ENCODE peak calls at places on chromosomes 4 and X, in nine cellular contexts. One of them, this sample, is unnamed.

GRCh38 chrX:30781711-30782444 is 107.2 kb downstream of the TAB3 start:
- DNase-seq in A549: no peak
- DNase-seq in NCI-H2081: no peak
- DNase-seq in T1000: no peak
- DNase-seq in activated CD8-positive, alpha-beta T cell treated with anti-CD3 and anti-CD28 coated beads, Interleukin-2, amount 10 ng/mL, durations not matched to agents 7 days and 5 days: no peak
- DNase-seq in GM10248: no peak
- DNase-seq in stimulated activated CD4-positive, alpha-beta T cell treated with anti-CD3 and anti-CD28 coated beads, Interleukin-12 subunit alpha, Interleukin-12 subunit beta, amount 100 ng/mL, for 4 hours: no peak
- DNase-seq in T-helper 1 cell: no peak
- DNase-seq in sciatic nerve: no peak
- DNase-seq in this sample: no peak

GRCh38 chrX:103175944-103176753 is 38.8 kb upstream of the BEX4 start:
- DNase-seq in activated CD8-positive, alpha-beta T cell treated with anti-CD3 and anti-CD28 coated beads, Interleukin-2, amount 10 ng/mL, durations not matched to agents 7 days and 5 days: peak
- DNase-seq in T-helper 1 cell: peak
- DNase-seq in T1000: peak
- DNase-seq in A549: peak
- DNase-seq in stimulated activated CD4-positive, alpha-beta T cell treated with anti-CD3 and anti-CD28 coated beads, Interleukin-12 subunit alpha, Interleukin-12 subunit beta, amount 100 ng/mL, for 4 hours: peak
- DNase-seq in GM10248: peak
- DNase-seq in sciatic nerve: peak
- DNase-seq in NCI-H2081: peak
- DNase-seq in this sample: no peak

GRCh38 chr4:107692197-107692596 is 27.8 kb downstream of the PAPSS1 start:
- DNase-seq in GM10248: no peak
- DNase-seq in T1000: no peak
- DNase-seq in stimulated activated CD4-positive, alpha-beta T cell treated with anti-CD3 and anti-CD28 coated beads, Interleukin-12 subunit alpha, Interleukin-12 subunit beta, amount 100 ng/mL, for 4 hours: no peak
- DNase-seq in activated CD8-positive, alpha-beta T cell treated with anti-CD3 and anti-CD28 coated beads, Interleukin-2, amount 10 ng/mL, durations not matched to agents 7 days and 5 days: no peak
- DNase-seq in sciatic nerve: no peak
- DNase-seq in NCI-H2081: no peak
- DNase-seq in A549: no peak
- DNase-seq in T-helper 1 cell: no peak
- DNase-seq in this sample: no peak

GRCh38 chrX:74104356-74105065 is 199.5 kb upstream of the ZCCHC13 start:
- DNase-seq in T-helper 1 cell: no peak
- DNase-seq in A549: no peak
- DNase-seq in NCI-H2081: no peak
- DNase-seq in GM10248: no peak
- DNase-seq in activated CD8-positive, alpha-beta T cell treated with anti-CD3 and anti-CD28 coated beads, Interleukin-2, amount 10 ng/mL, durations not matched to agents 7 days and 5 days: no peak
- DNase-seq in sciatic nerve: no peak
- DNase-seq in stimulated activated CD4-positive, alpha-beta T cell treated with anti-CD3 and anti-CD28 coated beads, Interleukin-12 subunit alpha, Interleukin-12 subunit beta, amount 100 ng/mL, for 4 hours: no peak
- DNase-seq in T1000: peak
- DNase-seq in this sample: no peak

GRCh38 chrX:3651272-3651671 is 62.2 kb downstream of the PRKX start:
- DNase-seq in activated CD8-positive, alpha-beta T cell treated with anti-CD3 and anti-CD28 coated beads, Interleukin-2, amount 10 ng/mL, durations not matched to agents 7 days and 5 days: no peak
- DNase-seq in sciatic nerve: no peak
- DNase-seq in T-helper 1 cell: no peak
- DNase-seq in stimulated activated CD4-positive, alpha-beta T cell treated with anti-CD3 and anti-CD28 coated beads, Interleukin-12 subunit alpha, Interleukin-12 subunit beta, amount 100 ng/mL, for 4 hours: no peak
- DNase-seq in A549: peak
- DNase-seq in T1000: no peak
- DNase-seq in NCI-H2081: peak
- DNase-seq in GM10248: peak
- DNase-seq in this sample: peak

GRCh38 chrX:22686138-22686541 is 313.6 kb upstream of the DDX53 start:
- DNase-seq in stimulated activated CD4-positive, alpha-beta T cell treated with anti-CD3 and anti-CD28 coated beads, Interleukin-12 subunit alpha, Interleukin-12 subunit beta, amount 100 ng/mL, for 4 hours: no peak
- DNase-seq in T-helper 1 cell: no peak
- DNase-seq in activated CD8-positive, alpha-beta T cell treated with anti-CD3 and anti-CD28 coated beads, Interleukin-2, amount 10 ng/mL, durations not matched to agents 7 days and 5 days: no peak
- DNase-seq in T1000: no peak
- DNase-seq in sciatic nerve: peak
- DNase-seq in NCI-H2081: peak
- DNase-seq in A549: no peak
- DNase-seq in GM10248: no peak
- DNase-seq in this sample: peak

GRCh38 chr4:19386786-19387185 is 864.9 kb upstream of the SLIT2 start:
- DNase-seq in activated CD8-positive, alpha-beta T cell treated with anti-CD3 and anti-CD28 coated beads, Interleukin-2, amount 10 ng/mL, durations not matched to agents 7 days and 5 days: no peak
- DNase-seq in GM10248: no peak
- DNase-seq in T1000: no peak
- DNase-seq in T-helper 1 cell: no peak
- DNase-seq in sciatic nerve: no peak
- DNase-seq in NCI-H2081: no peak
- DNase-seq in stimulated activated CD4-positive, alpha-beta T cell treated with anti-CD3 and anti-CD28 coated beads, Interleukin-12 subunit alpha, Interleukin-12 subunit beta, amount 100 ng/mL, for 4 hours: no peak
- DNase-seq in A549: no peak
- DNase-seq in this sample: no peak

GRCh38 chrX:67570839-67571238 is 27.0 kb downstream of the AR start:
- DNase-seq in T-helper 1 cell: no peak
- DNase-seq in T1000: no peak
- DNase-seq in GM10248: no peak
- DNase-seq in NCI-H2081: no peak
- DNase-seq in sciatic nerve: no peak
- DNase-seq in activated CD8-positive, alpha-beta T cell treated with anti-CD3 and anti-CD28 coated beads, Interleukin-2, amount 10 ng/mL, durations not matched to agents 7 days and 5 days: no peak
- DNase-seq in A549: no peak
- DNase-seq in stimulated activated CD4-positive, alpha-beta T cell treated with anti-CD3 and anti-CD28 coated beads, Interleukin-12 subunit alpha, Interleukin-12 subunit beta, amount 100 ng/mL, for 4 hours: no peak
- DNase-seq in this sample: no peak

GRCh38 chr4:55947912-55948725 is 626 bp upstream of the CEP135 start:
- DNase-seq in activated CD8-positive, alpha-beta T cell treated with anti-CD3 and anti-CD28 coated beads, Interleukin-2, amount 10 ng/mL, durations not matched to agents 7 days and 5 days: peak
- DNase-seq in T1000: peak
- DNase-seq in stimulated activated CD4-positive, alpha-beta T cell treated with anti-CD3 and anti-CD28 coated beads, Interleukin-12 subunit alpha, Interleukin-12 subunit beta, amount 100 ng/mL, for 4 hours: peak
- DNase-seq in NCI-H2081: no peak
- DNase-seq in GM10248: peak
- DNase-seq in sciatic nerve: no peak
- DNase-seq in A549: peak
- DNase-seq in T-helper 1 cell: peak
- DNase-seq in this sample: no peak

GRCh38 chr4:7928711-7929505 is 10.8 kb downstream of the AFAP1 start:
- DNase-seq in NCI-H2081: peak
- DNase-seq in GM10248: no peak
- DNase-seq in activated CD8-positive, alpha-beta T cell treated with anti-CD3 and anti-CD28 coated beads, Interleukin-2, amount 10 ng/mL, durations not matched to agents 7 days and 5 days: no peak
- DNase-seq in T-helper 1 cell: no peak
- DNase-seq in A549: peak
- DNase-seq in sciatic nerve: no peak
- DNase-seq in T1000: no peak
- DNase-seq in stimulated activated CD4-positive, alpha-beta T cell treated with anti-CD3 and anti-CD28 coated beads, Interleukin-12 subunit alpha, Interleukin-12 subunit beta, amount 100 ng/mL, for 4 hours: no peak
- DNase-seq in this sample: no peak

GRCh38 chr4:177574446-177574845 is 132.2 kb upstream of the AGA start:
- DNase-seq in activated CD8-positive, alpha-beta T cell treated with anti-CD3 and anti-CD28 coated beads, Interleukin-2, amount 10 ng/mL, durations not matched to agents 7 days and 5 days: no peak
- DNase-seq in GM10248: no peak
- DNase-seq in A549: no peak
- DNase-seq in stimulated activated CD4-positive, alpha-beta T cell treated with anti-CD3 and anti-CD28 coated beads, Interleukin-12 subunit alpha, Interleukin-12 subunit beta, amount 100 ng/mL, for 4 hours: no peak
- DNase-seq in T1000: no peak
- DNase-seq in T-helper 1 cell: no peak
- DNase-seq in sciatic nerve: no peak
- DNase-seq in NCI-H2081: no peak
- DNase-seq in this sample: no peak

GRCh38 chrX:149314031-149314430 is 191.1 kb downstream of the IDS start:
- DNase-seq in A549: no peak
- DNase-seq in activated CD8-positive, alpha-beta T cell treated with anti-CD3 and anti-CD28 coated beads, Interleukin-2, amount 10 ng/mL, durations not matched to agents 7 days and 5 days: no peak
- DNase-seq in GM10248: no peak
- DNase-seq in T-helper 1 cell: no peak
- DNase-seq in stimulated activated CD4-positive, alpha-beta T cell treated with anti-CD3 and anti-CD28 coated beads, Interleukin-12 subunit alpha, Interleukin-12 subunit beta, amount 100 ng/mL, for 4 hours: no peak
- DNase-seq in sciatic nerve: no peak
- DNase-seq in T1000: no peak
- DNase-seq in NCI-H2081: no peak
- DNase-seq in this sample: no peak

GRCh38 chr4:104429150-104429741 is 65.4 kb downstream of the CXXC4 start:
- DNase-seq in activated CD8-positive, alpha-beta T cell treated with anti-CD3 and anti-CD28 coated beads, Interleukin-2, amount 10 ng/mL, durations not matched to agents 7 days and 5 days: no peak
- DNase-seq in stimulated activated CD4-positive, alpha-beta T cell treated with anti-CD3 and anti-CD28 coated beads, Interleukin-12 subunit alpha, Interleukin-12 subunit beta, amount 100 ng/mL, for 4 hours: no peak
- DNase-seq in NCI-H2081: no peak
- DNase-seq in T1000: no peak
- DNase-seq in A549: no peak
- DNase-seq in GM10248: no peak
- DNase-seq in sciatic nerve: no peak
- DNase-seq in T-helper 1 cell: no peak
- DNase-seq in this sample: no peak

GRCh38 chr4:87410669-87411068 is 11.7 kb upstream of the NUDT9 start:
- DNase-seq in T-helper 1 cell: no peak
- DNase-seq in GM10248: no peak
- DNase-seq in sciatic nerve: no peak
- DNase-seq in activated CD8-positive, alpha-beta T cell treated with anti-CD3 and anti-CD28 coated beads, Interleukin-2, amount 10 ng/mL, durations not matched to agents 7 days and 5 days: no peak
- DNase-seq in A549: no peak
- DNase-seq in NCI-H2081: no peak
- DNase-seq in T1000: no peak
- DNase-seq in stimulated activated CD4-positive, alpha-beta T cell treated with anti-CD3 and anti-CD28 coated beads, Interleukin-12 subunit alpha, Interleukin-12 subunit beta, amount 100 ng/mL, for 4 hours: no peak
- DNase-seq in this sample: no peak

GRCh38 chr4:110275871-110276270 is 77.5 kb upstream of the ELOVL6 start:
- DNase-seq in T1000: no peak
- DNase-seq in stimulated activated CD4-positive, alpha-beta T cell treated with anti-CD3 and anti-CD28 coated beads, Interleukin-12 subunit alpha, Interleukin-12 subunit beta, amount 100 ng/mL, for 4 hours: no peak
- DNase-seq in GM10248: no peak
- DNase-seq in sciatic nerve: no peak
- DNase-seq in NCI-H2081: no peak
- DNase-seq in T-helper 1 cell: no peak
- DNase-seq in activated CD8-positive, alpha-beta T cell treated with anti-CD3 and anti-CD28 coated beads, Interleukin-2, amount 10 ng/mL, durations not matched to agents 7 days and 5 days: no peak
- DNase-seq in A549: no peak
- DNase-seq in this sample: no peak

GRCh38 chr4:170687751-170688150 is 598.0 kb upstream of the AADAT start:
- DNase-seq in T1000: no peak
- DNase-seq in T-helper 1 cell: no peak
- DNase-seq in activated CD8-positive, alpha-beta T cell treated with anti-CD3 and anti-CD28 coated beads, Interleukin-2, amount 10 ng/mL, durations not matched to agents 7 days and 5 days: no peak
- DNase-seq in NCI-H2081: no peak
- DNase-seq in A549: no peak
- DNase-seq in GM10248: no peak
- DNase-seq in stimulated activated CD4-positive, alpha-beta T cell treated with anti-CD3 and anti-CD28 coated beads, Interleukin-12 subunit alpha, Interleukin-12 subunit beta, amount 100 ng/mL, for 4 hours: no peak
- DNase-seq in sciatic nerve: no peak
- DNase-seq in this sample: no peak

GRCh38 chr4:55553442-55553841 is 6.7 kb upstream of the CLOCK start:
- DNase-seq in T-helper 1 cell: no peak
- DNase-seq in activated CD8-positive, alpha-beta T cell treated with anti-CD3 and anti-CD28 coated beads, Interleukin-2, amount 10 ng/mL, durations not matched to agents 7 days and 5 days: peak
- DNase-seq in GM10248: no peak
- DNase-seq in sciatic nerve: no peak
- DNase-seq in A549: no peak
- DNase-seq in NCI-H2081: no peak
- DNase-seq in T1000: peak
- DNase-seq in stimulated activated CD4-positive, alpha-beta T cell treated with anti-CD3 and anti-CD28 coated beads, Interleukin-12 subunit alpha, Interleukin-12 subunit beta, amount 100 ng/mL, for 4 hours: no peak
- DNase-seq in this sample: no peak

GRCh38 chrX:13346646-13347045 is 26.8 kb upstream of the ATXN3L start:
- DNase-seq in NCI-H2081: peak
- DNase-seq in A549: no peak
- DNase-seq in T1000: no peak
- DNase-seq in activated CD8-positive, alpha-beta T cell treated with anti-CD3 and anti-CD28 coated beads, Interleukin-2, amount 10 ng/mL, durations not matched to agents 7 days and 5 days: no peak
- DNase-seq in stimulated activated CD4-positive, alpha-beta T cell treated with anti-CD3 and anti-CD28 coated beads, Interleukin-12 subunit alpha, Interleukin-12 subunit beta, amount 100 ng/mL, for 4 hours: no peak
- DNase-seq in GM10248: no peak
- DNase-seq in T-helper 1 cell: no peak
- DNase-seq in sciatic nerve: no peak
- DNase-seq in this sample: no peak

GRCh38 chrX:38232287-38232686 is 11.6 kb upstream of the SRPX start:
- DNase-seq in stimulated activated CD4-positive, alpha-beta T cell treated with anti-CD3 and anti-CD28 coated beads, Interleukin-12 subunit alpha, Interleukin-12 subunit beta, amount 100 ng/mL, for 4 hours: no peak
- DNase-seq in T-helper 1 cell: no peak
- DNase-seq in GM10248: no peak
- DNase-seq in sciatic nerve: no peak
- DNase-seq in T1000: no peak
- DNase-seq in activated CD8-positive, alpha-beta T cell treated with anti-CD3 and anti-CD28 coated beads, Interleukin-2, amount 10 ng/mL, durations not matched to agents 7 days and 5 days: no peak
- DNase-seq in A549: no peak
- DNase-seq in NCI-H2081: no peak
- DNase-seq in this sample: no peak

GRCh38 chr4:8817813-8818062 is 53.9 kb downstream of the HMX1 start:
- DNase-seq in T1000: no peak
- DNase-seq in GM10248: no peak
- DNase-seq in A549: no peak
- DNase-seq in NCI-H2081: no peak
- DNase-seq in stimulated activated CD4-positive, alpha-beta T cell treated with anti-CD3 and anti-CD28 coated beads, Interleukin-12 subunit alpha, Interleukin-12 subunit beta, amount 100 ng/mL, for 4 hours: no peak
- DNase-seq in sciatic nerve: peak
- DNase-seq in activated CD8-positive, alpha-beta T cell treated with anti-CD3 and anti-CD28 coated beads, Interleukin-2, amount 10 ng/mL, durations not matched to agents 7 days and 5 days: peak
- DNase-seq in T-helper 1 cell: no peak
- DNase-seq in this sample: no peak

GRCh38 chr4:15493411-15493810 is 23.7 kb downstream of the CC2D2A start:
- DNase-seq in GM10248: no peak
- DNase-seq in activated CD8-positive, alpha-beta T cell treated with anti-CD3 and anti-CD28 coated beads, Interleukin-2, amount 10 ng/mL, durations not matched to agents 7 days and 5 days: no peak
- DNase-seq in T-helper 1 cell: no peak
- DNase-seq in stimulated activated CD4-positive, alpha-beta T cell treated with anti-CD3 and anti-CD28 coated beads, Interleukin-12 subunit alpha, Interleukin-12 subunit beta, amount 100 ng/mL, for 4 hours: no peak
- DNase-seq in A549: no peak
- DNase-seq in NCI-H2081: no peak
- DNase-seq in T1000: no peak
- DNase-seq in sciatic nerve: no peak
- DNase-seq in this sample: no peak

GRCh38 chr4:123017636-123018390 is 95.4 kb upstream of the NUDT6 start:
- DNase-seq in NCI-H2081: no peak
- DNase-seq in activated CD8-positive, alpha-beta T cell treated with anti-CD3 and anti-CD28 coated beads, Interleukin-2, amount 10 ng/mL, durations not matched to agents 7 days and 5 days: no peak
- DNase-seq in A549: peak
- DNase-seq in GM10248: no peak
- DNase-seq in T-helper 1 cell: no peak
- DNase-seq in stimulated activated CD4-positive, alpha-beta T cell treated with anti-CD3 and anti-CD28 coated beads, Interleukin-12 subunit alpha, Interleukin-12 subunit beta, amount 100 ng/mL, for 4 hours: no peak
- DNase-seq in T1000: no peak
- DNase-seq in sciatic nerve: no peak
- DNase-seq in this sample: no peak

GRCh38 chr4:10783351-10783750 is 98.8 kb upstream of the CLNK start:
- DNase-seq in T-helper 1 cell: no peak
- DNase-seq in T1000: no peak
- DNase-seq in A549: no peak
- DNase-seq in GM10248: no peak
- DNase-seq in activated CD8-positive, alpha-beta T cell treated with anti-CD3 and anti-CD28 coated beads, Interleukin-2, amount 10 ng/mL, durations not matched to agents 7 days and 5 days: no peak
- DNase-seq in NCI-H2081: no peak
- DNase-seq in stimulated activated CD4-positive, alpha-beta T cell treated with anti-CD3 and anti-CD28 coated beads, Interleukin-12 subunit alpha, Interleukin-12 subunit beta, amount 100 ng/mL, for 4 hours: no peak
- DNase-seq in sciatic nerve: no peak
- DNase-seq in this sample: no peak

GRCh38 chr4:101244349-101244748 is 103.0 kb downstream of the PPP3CA start:
- DNase-seq in sciatic nerve: no peak
- DNase-seq in A549: no peak
- DNase-seq in T-helper 1 cell: no peak
- DNase-seq in stimulated activated CD4-positive, alpha-beta T cell treated with anti-CD3 and anti-CD28 coated beads, Interleukin-12 subunit alpha, Interleukin-12 subunit beta, amount 100 ng/mL, for 4 hours: no peak
- DNase-seq in NCI-H2081: peak
- DNase-seq in GM10248: no peak
- DNase-seq in T1000: no peak
- DNase-seq in activated CD8-positive, alpha-beta T cell treated with anti-CD3 and anti-CD28 coated beads, Interleukin-2, amount 10 ng/mL, durations not matched to agents 7 days and 5 days: no peak
- DNase-seq in this sample: no peak

GRCh38 chr4:181998588-181998987 is 244.6 kb upstream of the TENM3 start:
- DNase-seq in GM10248: no peak
- DNase-seq in activated CD8-positive, alpha-beta T cell treated with anti-CD3 and anti-CD28 coated beads, Interleukin-2, amount 10 ng/mL, durations not matched to agents 7 days and 5 days: no peak
- DNase-seq in T1000: no peak
- DNase-seq in sciatic nerve: no peak
- DNase-seq in T-helper 1 cell: no peak
- DNase-seq in A549: no peak
- DNase-seq in stimulated activated CD4-positive, alpha-beta T cell treated with anti-CD3 and anti-CD28 coated beads, Interleukin-12 subunit alpha, Interleukin-12 subunit beta, amount 100 ng/mL, for 4 hours: no peak
- DNase-seq in NCI-H2081: no peak
- DNase-seq in this sample: no peak

GRCh38 chr4:155529761-155530160 is 136.9 kb upstream of the GUCY1A1 start:
- DNase-seq in NCI-H2081: no peak
- DNase-seq in A549: no peak
- DNase-seq in sciatic nerve: no peak
- DNase-seq in GM10248: no peak
- DNase-seq in stimulated activated CD4-positive, alpha-beta T cell treated with anti-CD3 and anti-CD28 coated beads, Interleukin-12 subunit alpha, Interleukin-12 subunit beta, amount 100 ng/mL, for 4 hours: no peak
- DNase-seq in T1000: no peak
- DNase-seq in activated CD8-positive, alpha-beta T cell treated with anti-CD3 and anti-CD28 coated beads, Interleukin-2, amount 10 ng/mL, durations not matched to agents 7 days and 5 days: no peak
- DNase-seq in T-helper 1 cell: no peak
- DNase-seq in this sample: no peak

GRCh38 chr4:78481180-78481579 is 70.4 kb upstream of the ANXA3 start:
- DNase-seq in sciatic nerve: no peak
- DNase-seq in GM10248: no peak
- DNase-seq in stimulated activated CD4-positive, alpha-beta T cell treated with anti-CD3 and anti-CD28 coated beads, Interleukin-12 subunit alpha, Interleukin-12 subunit beta, amount 100 ng/mL, for 4 hours: no peak
- DNase-seq in activated CD8-positive, alpha-beta T cell treated with anti-CD3 and anti-CD28 coated beads, Interleukin-2, amount 10 ng/mL, durations not matched to agents 7 days and 5 days: no peak
- DNase-seq in T-helper 1 cell: no peak
- DNase-seq in NCI-H2081: no peak
- DNase-seq in A549: no peak
- DNase-seq in T1000: peak
- DNase-seq in this sample: no peak

GRCh38 chr4:73573794-73574528 is 46.3 kb downstream of the RASSF6 start:
- DNase-seq in stimulated activated CD4-positive, alpha-beta T cell treated with anti-CD3 and anti-CD28 coated beads, Interleukin-12 subunit alpha, Interleukin-12 subunit beta, amount 100 ng/mL, for 4 hours: no peak
- DNase-seq in NCI-H2081: peak
- DNase-seq in GM10248: peak
- DNase-seq in activated CD8-positive, alpha-beta T cell treated with anti-CD3 and anti-CD28 coated beads, Interleukin-2, amount 10 ng/mL, durations not matched to agents 7 days and 5 days: peak
- DNase-seq in T1000: peak
- DNase-seq in T-helper 1 cell: no peak
- DNase-seq in A549: peak
- DNase-seq in sciatic nerve: no peak
- DNase-seq in this sample: peak

GRCh38 chr4:177371452-177371851 is 61.8 kb downstream of the NEIL3 start:
- DNase-seq in activated CD8-positive, alpha-beta T cell treated with anti-CD3 and anti-CD28 coated beads, Interleukin-2, amount 10 ng/mL, durations not matched to agents 7 days and 5 days: no peak
- DNase-seq in NCI-H2081: peak
- DNase-seq in T-helper 1 cell: no peak
- DNase-seq in stimulated activated CD4-positive, alpha-beta T cell treated with anti-CD3 and anti-CD28 coated beads, Interleukin-12 subunit alpha, Interleukin-12 subunit beta, amount 100 ng/mL, for 4 hours: no peak
- DNase-seq in GM10248: no peak
- DNase-seq in sciatic nerve: no peak
- DNase-seq in T1000: no peak
- DNase-seq in A549: no peak
- DNase-seq in this sample: no peak

GRCh38 chr4:185115827-185116232 is 27.2 kb upstream of the SLC25A4 start:
- DNase-seq in T1000: no peak
- DNase-seq in stimulated activated CD4-positive, alpha-beta T cell treated with anti-CD3 and anti-CD28 coated beads, Interleukin-12 subunit alpha, Interleukin-12 subunit beta, amount 100 ng/mL, for 4 hours: no peak
- DNase-seq in A549: peak
- DNase-seq in NCI-H2081: no peak
- DNase-seq in T-helper 1 cell: no peak
- DNase-seq in activated CD8-positive, alpha-beta T cell treated with anti-CD3 and anti-CD28 coated beads, Interleukin-2, amount 10 ng/mL, durations not matched to agents 7 days and 5 days: no peak
- DNase-seq in sciatic nerve: no peak
- DNase-seq in GM10248: no peak
- DNase-seq in this sample: peak

GRCh38 chrX:153829799-153830631 is at the start of gene PDZD4:
- DNase-seq in GM10248: peak
- DNase-seq in A549: no peak
- DNase-seq in NCI-H2081: no peak
- DNase-seq in activated CD8-positive, alpha-beta T cell treated with anti-CD3 and anti-CD28 coated beads, Interleukin-2, amount 10 ng/mL, durations not matched to agents 7 days and 5 days: no peak
- DNase-seq in T-helper 1 cell: no peak
- DNase-seq in T1000: no peak
- DNase-seq in stimulated activated CD4-positive, alpha-beta T cell treated with anti-CD3 and anti-CD28 coated beads, Interleukin-12 subunit alpha, Interleukin-12 subunit beta, amount 100 ng/mL, for 4 hours: no peak
- DNase-seq in sciatic nerve: no peak
- DNase-seq in this sample: no peak

This sample was measured in NCI-H1092.